ENCODE peak calls at places on chromosomes 6 and 20, in six cellular contexts. K is OCI-LY7, H is cardiac muscle cell, Q is left lung, I is PC-3, S is body of pancreas. E is an unnamed sample.

GRCh38 chr6:70956451-70957283 is at the start of gene B3GAT2:
- DNase-seq in H (peak; percentile 50), I (no peak), K (no peak), Q (no peak), S (peak; percentile 20), E (no peak)

GRCh38 chr6:53922571-53922981 is 127.8 kb downstream of the LRRC1 start:
- DNase-seq in K (no peak), Q (no peak), H (no peak), S (no peak), I (no peak), E (no peak)

GRCh38 chr6:139369568-139370046 is 4.8 kb downstream of the CITED2 start:
- DNase-seq in I (peak; percentile 59), Q (no peak), K (peak; percentile 69), H (peak; percentile 77), S (no peak), E (no peak)

GRCh38 chr6:15464211-15464725 is 198.6 kb downstream of the DTNBP1 start:
- DNase-seq in S (peak; percentile 56), H (peak; percentile 22), K (peak; percentile 44), I (peak; percentile 54), Q (no peak), E (peak; percentile 78)

GRCh38 chr6:17450825-17451224 is 57.4 kb downstream of the CAP2 start:
- DNase-seq in Q (no peak), H (no peak), S (no peak), K (no peak), I (no peak), E (no peak)

GRCh38 chr20:63678667-63679465 is 17.6 kb upstream of the TNFRSF6B start:
- DNase-seq in S (no peak), K (no peak), H (no peak), I (no peak), Q (no peak), E (no peak)

GRCh38 chr6:21731411-21732031 is 138.0 kb downstream of the SOX4 start:
- DNase-seq in I (peak; percentile 77), K (no peak), S (peak; percentile 17), Q (peak; percentile 57), H (no peak), E (peak; percentile 68)

GRCh38 chr6:129134535-129134934 is 251.6 kb downstream of the LAMA2 start:
- DNase-seq in K (no peak), Q (no peak), H (no peak), S (no peak), I (no peak), E (no peak)

GRCh38 chr6:121608270-121608669 is 172.8 kb downstream of the GJA1 start:
- DNase-seq in Q (no peak), K (no peak), H (no peak), S (no peak), I (no peak), E (no peak)

GRCh38 chr6:121641158-121641557 is 205.7 kb downstream of the GJA1 start:
- DNase-seq in K (no peak), H (no peak), Q (no peak), I (no peak), S (no peak), E (no peak)

GRCh38 chr20:1396702-1397101 is 3.8 kb upstream of the FKBP1A start:
- DNase-seq in I (no peak), Q (no peak), S (no peak), K (no peak), H (no peak), E (no peak)

GRCh38 chr6:148509789-148510581 is 167.3 kb downstream of the SASH1 start:
- DNase-seq in I (no peak), S (no peak), K (no peak), H (no peak), Q (peak; percentile 63), E (peak; percentile 91)

GRCh38 chr20:44702776-44703175 is 12.4 kb upstream of the CCN5 start:
- DNase-seq in S (peak; percentile 38), H (no peak), K (peak; percentile 48), I (no peak), Q (peak; percentile 81), E (peak; percentile 71)

GRCh38 chr20:36506253-36506652 is 35.1 kb upstream of the MYL9 start:
- DNase-seq in H (peak; percentile 39), I (peak; percentile 42), S (no peak), K (peak; percentile 50), Q (no peak), E (no peak)

GRCh38 chr6:36890264-36890663 is 4.5 kb downstream of the C6orf89 start:
- DNase-seq in S (no peak), H (no peak), K (no peak), I (no peak), Q (no peak), E (no peak)

GRCh38 chr6:145886228-145886956 is 71.8 kb upstream of the FBXO30 start:
- DNase-seq in K (no peak), Q (no peak), H (no peak), S (no peak), I (peak; percentile 50), E (no peak)

GRCh38 chr6:22774129-22774528 is 204.8 kb downstream of the HDGFL1 start:
- DNase-seq in I (no peak), Q (no peak), K (no peak), H (no peak), S (no peak), E (no peak)

GRCh38 chr6:39941138-39941537 is 6.9 kb upstream of the MOCS1 start:
- DNase-seq in Q (no peak), I (no peak), H (no peak), K (no peak), S (no peak), E (no peak)

GRCh38 chr6:7568021-7568420 is 22.0 kb upstream of the SNRNP48 start:
- DNase-seq in Q (no peak), K (no peak), I (no peak), S (no peak), H (no peak), E (no peak)

GRCh38 chr6:111972714-111973678 is 80.9 kb upstream of the CCN6 start:
- DNase-seq in I (peak; percentile 50), H (no peak), S (no peak), K (no peak), Q (peak; percentile 69), E (peak; percentile 75)

GRCh38 chr20:21513881-21514540 is at the start of gene NKX2-2:
- DNase-seq in Q (no peak), H (no peak), K (no peak), S (no peak), I (no peak), E (no peak)

GRCh38 chr6:25315194-25315593 is 36.0 kb downstream of the CARMIL1 start:
- DNase-seq in Q (no peak), H (no peak), K (no peak), I (no peak), S (no peak), E (no peak)

GRCh38 chr6:43800746-43801488 is 30.9 kb downstream of the VEGFA start:
- DNase-seq in Q (no peak), S (no peak), K (no peak), H (no peak), I (no peak), E (no peak)

GRCh38 chr20:19012671-19013070 is 199.1 kb downstream of the SCP2D1 start:
- DNase-seq in Q (no peak), K (no peak), S (no peak), H (no peak), I (no peak), E (no peak)

GRCh38 chr6:121666809-121667208 is 231.4 kb downstream of the GJA1 start:
- DNase-seq in I (peak; percentile 78), S (no peak), H (no peak), K (no peak), Q (no peak), E (peak; percentile 97)

DNA sequence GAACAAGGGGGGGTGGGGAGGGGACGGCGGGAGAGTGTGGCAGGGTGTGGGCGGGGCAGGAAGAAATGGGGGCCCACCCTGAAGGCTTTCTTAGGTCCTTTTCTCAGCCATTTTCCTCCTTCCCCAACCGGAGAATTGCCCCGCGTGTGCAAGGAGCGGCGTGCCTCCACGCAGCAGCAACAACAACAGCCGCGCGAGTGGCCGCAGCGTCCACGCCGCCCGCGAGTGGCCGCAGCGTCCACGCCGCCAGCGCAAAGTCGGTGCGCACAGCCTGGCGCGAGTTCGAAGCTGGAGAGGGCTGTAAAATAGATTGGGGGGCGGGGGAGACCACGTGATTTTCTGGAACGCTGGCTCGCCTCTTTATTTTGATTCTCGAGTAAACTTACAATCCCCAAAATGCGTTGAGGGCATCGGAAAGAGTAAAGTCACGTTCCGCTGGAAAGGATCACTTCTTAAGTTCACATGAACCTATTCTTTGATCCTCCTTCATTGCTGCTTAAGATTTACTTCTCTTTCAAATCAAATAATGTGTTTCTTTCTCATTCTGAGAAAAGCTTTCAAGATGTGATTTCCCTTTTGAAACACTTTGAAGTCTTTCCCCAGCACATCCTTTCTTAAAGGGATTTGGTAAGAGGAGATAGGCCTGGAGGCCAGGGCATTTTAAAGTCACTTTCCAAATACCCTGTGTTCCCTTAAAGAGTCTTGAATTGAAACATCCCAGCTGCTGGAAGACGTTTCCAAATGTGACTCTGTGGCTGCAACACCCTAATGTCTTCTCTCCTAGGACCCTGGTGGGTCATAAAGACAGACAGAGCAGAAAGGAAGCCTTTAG is 66.7 kb upstream of the ZNF217 start:
- DNase-seq in Q (peak; percentile 41), S (no peak), I (no peak), H (no peak), K (peak; percentile 41), E (no peak)
- TF ChIP-seq CTCF in Q (no peak), S (no peak), I (no peak), H (no peak), K (no peak), E (no peak)

GRCh38 chr20:31674895-31675827 is 37.4 kb downstream of the COX4I2 start:
- DNase-seq in Q (peak; percentile 87), S (no peak), K (peak; percentile 72), I (peak; percentile 86), H (no peak), E (no peak)
- H3K4me3 ChIP-seq in Q (peak overlapping the region; percentile 16), S (no peak overlapping the region), K (peak overlapping the region; percentile 58), I (no peak overlapping the region), H (no peak overlapping the region), E (no peak overlapping the region)

DNA sequence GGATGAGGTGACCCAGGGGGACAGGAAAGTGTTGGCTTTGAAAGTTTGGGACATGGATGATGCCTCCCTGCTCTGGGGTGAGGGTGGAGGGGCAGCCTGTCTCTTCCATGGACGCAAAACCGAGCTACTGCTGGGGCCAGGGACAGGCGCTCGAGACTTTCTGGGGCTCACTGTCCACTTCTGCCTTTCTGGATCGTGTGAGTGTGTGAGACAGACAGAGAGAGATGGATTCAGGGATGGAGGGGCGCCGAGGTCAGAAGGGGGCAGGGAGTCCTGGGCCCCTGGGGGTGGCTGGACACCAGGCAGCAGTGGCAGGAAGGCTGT is 78.0 kb upstream of the GATA5 start:
- DNase-seq in Q (no peak), H (no peak), S (no peak), I (no peak), K (no peak), E (no peak)
- TF ChIP-seq CTCF in Q (no peak), H (no peak), S (no peak), I (no peak), K (no peak), E (no peak)

DNA sequence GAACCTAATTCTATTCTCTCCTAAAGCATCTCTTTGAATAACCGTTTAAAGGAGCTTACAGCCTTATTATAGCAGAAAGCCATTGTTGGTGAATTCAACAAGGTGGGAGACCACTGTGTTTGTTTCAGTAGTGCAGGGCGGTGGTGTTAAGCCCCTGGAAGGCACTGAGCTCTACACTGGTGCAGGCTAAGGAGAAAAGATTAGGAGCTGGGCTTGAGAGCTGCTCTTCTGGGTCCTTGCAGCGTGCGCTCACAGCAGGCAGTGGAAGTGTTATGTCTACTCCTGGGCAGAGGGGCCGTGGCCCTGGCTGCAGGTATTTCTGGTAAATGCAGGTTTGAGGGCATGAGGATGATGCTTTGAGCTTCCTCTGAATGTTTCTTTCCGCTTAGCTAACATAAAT is 361.2 kb downstream of the RNF144B start:
- DNase-seq in Q (no peak), I (no peak), K (no peak), S (no peak), H (no peak), E (no peak)
- H3K4me3 ChIP-seq in Q (no peak overlapping the region), I (no peak overlapping the region), K (no peak overlapping the region), S (no peak overlapping the region), H (no peak overlapping the region), E (no peak overlapping the region)

E was measured in retinal pigment epithelial cell.